ENCODE peak calls at places on chromosome 11, in six cellular contexts. One of them, this sample, is unnamed. For H3K27me3, the result is how much of the 10 kb centered on the place peaks cover.

GRCh38 chr11:123519055-123519796 is 89.2 kb downstream of the GRAMD1B start:
- DNase-seq in colonic mucosa: no peak
- DNase-seq in IMR-90: peak
- DNase-seq in H9: peak
- DNase-seq in mesenchymal stem cell: no peak
- DNase-seq in DND-41: no peak
- DNase-seq in this sample: no peak

GRCh38 chr11:75773595-75774353 is 5.2 kb downstream of the DGAT2 start:
- DNase-seq in mesenchymal stem cell: no peak
- DNase-seq in H9: no peak
- DNase-seq in IMR-90: no peak
- DNase-seq in DND-41: no peak
- DNase-seq in colonic mucosa: no peak
- DNase-seq in this sample: no peak

GRCh38 chr11:12224537-12224893 is 114.1 kb downstream of the MICAL2 start:
- DNase-seq in colonic mucosa: peak
- DNase-seq in IMR-90: peak
- DNase-seq in DND-41: peak
- DNase-seq in mesenchymal stem cell: no peak
- DNase-seq in H9: no peak
- DNase-seq in this sample: peak

GRCh38 chr11:30196400-30197206 is 34.2 kb upstream of the FSHB start:
- DNase-seq in IMR-90: peak
- DNase-seq in H9: peak
- DNase-seq in colonic mucosa: peak
- DNase-seq in mesenchymal stem cell: peak
- DNase-seq in DND-41: peak
- DNase-seq in this sample: peak

GRCh38 chr11:17684550-17684949 is 34.8 kb upstream of the MYOD1 start:
- DNase-seq in IMR-90: no peak
- DNase-seq in mesenchymal stem cell: no peak
- DNase-seq in DND-41: no peak
- DNase-seq in H9: no peak
- DNase-seq in colonic mucosa: no peak
- DNase-seq in this sample: no peak

GRCh38 chr11:76030286-76030685 is 176.0 kb downstream of the WNT11 start:
- DNase-seq in colonic mucosa: no peak
- DNase-seq in H9: no peak
- DNase-seq in IMR-90: peak
- DNase-seq in mesenchymal stem cell: no peak
- DNase-seq in DND-41: no peak
- DNase-seq in this sample: peak

GRCh38 chr11:10943968-10944367 is 86.1 kb upstream of the ZBED5 start:
- DNase-seq in IMR-90: no peak
- DNase-seq in H9: no peak
- DNase-seq in DND-41: no peak
- DNase-seq in mesenchymal stem cell: no peak
- DNase-seq in colonic mucosa: no peak
- DNase-seq in this sample: no peak

GRCh38 chr11:2691991-2692841 is 7.6 kb downstream of the KCNQ1OT1 start:
- DNase-seq in DND-41: peak
- DNase-seq in colonic mucosa: no peak
- DNase-seq in H9: peak
- DNase-seq in mesenchymal stem cell: no peak
- DNase-seq in IMR-90: no peak
- DNase-seq in this sample: no peak

GRCh38 chr11:117851852-117852251 is 24.6 kb downstream of the FXYD6 start:
- DNase-seq in colonic mucosa: peak
- DNase-seq in H9: peak
- DNase-seq in DND-41: no peak
- DNase-seq in mesenchymal stem cell: no peak
- DNase-seq in IMR-90: no peak
- DNase-seq in this sample: no peak

GRCh38 chr11:121671276-121672168 is 218.8 kb upstream of the SORL1-AS1 start:
- DNase-seq in IMR-90: peak
- DNase-seq in colonic mucosa: no peak
- DNase-seq in H9: no peak
- DNase-seq in DND-41: no peak
- DNase-seq in mesenchymal stem cell: no peak
- DNase-seq in this sample: no peak

GRCh38 chr11:2812371-2812991 is 73.1 kb downstream of the CDKN1C start:
- DNase-seq in colonic mucosa: no peak
- DNase-seq in DND-41: no peak
- DNase-seq in IMR-90: no peak
- DNase-seq in H9: no peak
- DNase-seq in mesenchymal stem cell: peak
- DNase-seq in this sample: peak

GRCh38 chr11:117302228-117302627 is 11.1 kb downstream of the BACE1-AS start:
- DNase-seq in DND-41: no peak
- DNase-seq in colonic mucosa: no peak
- DNase-seq in H9: no peak
- DNase-seq in mesenchymal stem cell: no peak
- DNase-seq in IMR-90: no peak
- DNase-seq in this sample: no peak

GRCh38 chr11:110710520-110711381 is 1.5 kb downstream of the ARHGAP20 start:
- DNase-seq in IMR-90: peak
- DNase-seq in colonic mucosa: peak
- DNase-seq in DND-41: no peak
- DNase-seq in H9: peak
- DNase-seq in mesenchymal stem cell: peak
- DNase-seq in this sample: peak
- H3K27me3 ChIP-seq in IMR-90: under half
- H3K27me3 ChIP-seq in colonic mucosa: under half
- H3K27me3 ChIP-seq in DND-41: under half
- H3K27me3 ChIP-seq in H9: under half
- H3K27me3 ChIP-seq in mesenchymal stem cell: under half
- H3K27me3 ChIP-seq in this sample: under half

DNA sequence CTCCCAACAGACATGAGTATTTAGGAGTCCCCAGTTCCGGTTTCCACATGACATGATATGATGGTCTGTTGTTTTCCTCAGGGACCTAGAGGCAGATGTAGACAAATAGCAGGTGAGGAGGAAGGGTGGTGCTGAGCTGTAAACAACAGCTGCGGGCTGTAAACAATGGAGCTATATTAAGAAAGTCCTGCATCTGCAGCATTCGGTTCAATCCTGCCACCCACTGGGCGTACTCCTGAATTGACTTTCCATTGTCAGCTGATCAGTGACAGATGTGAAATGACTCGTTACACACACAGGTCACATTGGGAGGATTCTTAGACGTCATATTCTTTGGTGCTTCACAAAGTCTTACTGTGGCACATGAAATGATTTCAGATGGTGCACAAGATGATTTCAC is 26.8 kb upstream of the RAG1 start:
- DNase-seq in IMR-90: peak
- DNase-seq in colonic mucosa: peak
- DNase-seq in DND-41: peak
- DNase-seq in H9: peak
- DNase-seq in mesenchymal stem cell: peak
- DNase-seq in this sample: peak
- H3K9ac ChIP-seq in IMR-90: no peak
- H3K9ac ChIP-seq in colonic mucosa: no peak
- H3K9ac ChIP-seq in DND-41: no peak
- H3K9ac ChIP-seq in H9: no peak
- H3K9ac ChIP-seq in mesenchymal stem cell: peak
- H3K9ac ChIP-seq in this sample: no peak

GRCh38 chr11:69440876-69441275 is 40.6 kb upstream of the LINC01488 start:
- DNase-seq in colonic mucosa: no peak
- DNase-seq in mesenchymal stem cell: peak
- DNase-seq in IMR-90: no peak
- DNase-seq in DND-41: no peak
- DNase-seq in H9: no peak
- DNase-seq in this sample: no peak
- H3K27me3 ChIP-seq in colonic mucosa: under half
- H3K27me3 ChIP-seq in mesenchymal stem cell: under half
- H3K27me3 ChIP-seq in IMR-90: under half
- H3K27me3 ChIP-seq in DND-41: under half
- H3K27me3 ChIP-seq in H9: under half
- H3K27me3 ChIP-seq in this sample: under half

GRCh38 chr11:86814775-86815174 is 14.4 kb downstream of the PRSS23 start:
- DNase-seq in H9: no peak
- DNase-seq in IMR-90: peak
- DNase-seq in DND-41: no peak
- DNase-seq in colonic mucosa: no peak
- DNase-seq in mesenchymal stem cell: peak
- DNase-seq in this sample: no peak
- H3K9ac ChIP-seq in H9: no peak
- H3K9ac ChIP-seq in IMR-90: no peak
- H3K9ac ChIP-seq in DND-41: no peak
- H3K9ac ChIP-seq in colonic mucosa: no peak
- H3K9ac ChIP-seq in mesenchymal stem cell: no peak
- H3K9ac ChIP-seq in this sample: no peak

GRCh38 chr11:134464196-134464595 is 52.2 kb upstream of the B3GAT1 start:
- DNase-seq in mesenchymal stem cell: no peak
- DNase-seq in DND-41: no peak
- DNase-seq in H9: peak
- DNase-seq in IMR-90: no peak
- DNase-seq in colonic mucosa: no peak
- DNase-seq in this sample: no peak
- H3K27me3 ChIP-seq in mesenchymal stem cell: under half
- H3K27me3 ChIP-seq in DND-41: under half
- H3K27me3 ChIP-seq in H9: under half
- H3K27me3 ChIP-seq in IMR-90: under half
- H3K27me3 ChIP-seq in colonic mucosa: under half
- H3K27me3 ChIP-seq in this sample: under half

This sample was measured in adipocyte.